ENCODE peak calls at places on chromosomes 7 and 10, in six cellular contexts. One of them, this sample, is unnamed.

GRCh38 chr10:117457071-117457810 is 82.0 kb upstream of the PDZD8 start:
- DNase-seq in NB4: peak
- DNase-seq in GM12878: no peak
- DNase-seq in endothelial cell of umbilical vein: peak
- DNase-seq in K562: no peak
- DNase-seq in HepG2: no peak
- DNase-seq in this sample: no peak

GRCh38 chr10:55801262-55801661 is 559.8 kb downstream of the ZWINT start:
- DNase-seq in endothelial cell of umbilical vein: no peak
- DNase-seq in GM12878: no peak
- DNase-seq in NB4: no peak
- DNase-seq in K562: no peak
- DNase-seq in HepG2: no peak
- DNase-seq in this sample: no peak

GRCh38 chr7:318476-319266 is 28.7 kb downstream of the FOXL3 start:
- DNase-seq in NB4: no peak
- DNase-seq in HepG2: peak
- DNase-seq in GM12878: no peak
- DNase-seq in K562: no peak
- DNase-seq in endothelial cell of umbilical vein: no peak
- DNase-seq in this sample: no peak

GRCh38 chr7:152968003-152968402 is 208.5 kb downstream of the ACTR3B start:
- DNase-seq in HepG2: no peak
- DNase-seq in K562: no peak
- DNase-seq in endothelial cell of umbilical vein: no peak
- DNase-seq in GM12878: no peak
- DNase-seq in NB4: no peak
- DNase-seq in this sample: no peak

GRCh38 chr10:787933-788651 is 98.6 kb upstream of the DIP2C start:
- DNase-seq in NB4: no peak
- DNase-seq in endothelial cell of umbilical vein: no peak
- DNase-seq in HepG2: no peak
- DNase-seq in GM12878: no peak
- DNase-seq in K562: peak
- DNase-seq in this sample: no peak

GRCh38 chr7:93150200-93150835 is 2.1 kb upstream of the SAMD9L start:
- DNase-seq in K562: no peak
- DNase-seq in HepG2: no peak
- DNase-seq in GM12878: no peak
- DNase-seq in endothelial cell of umbilical vein: no peak
- DNase-seq in NB4: peak
- DNase-seq in this sample: no peak

GRCh38 chr7:29843106-29843505 is 36.8 kb downstream of the WIPF3 start:
- DNase-seq in GM12878: no peak
- DNase-seq in K562: no peak
- DNase-seq in HepG2: no peak
- DNase-seq in endothelial cell of umbilical vein: no peak
- DNase-seq in NB4: no peak
- DNase-seq in this sample: no peak

GRCh38 chr7:102412548-102412947 is 16.4 kb downstream of the PRKRIP1 start:
- DNase-seq in GM12878: no peak
- DNase-seq in HepG2: no peak
- DNase-seq in NB4: peak
- DNase-seq in K562: peak
- DNase-seq in endothelial cell of umbilical vein: peak
- DNase-seq in this sample: peak

GRCh38 chr7:95974108-95974507 is 201.8 kb downstream of the DYNC1I1 start:
- DNase-seq in NB4: no peak
- DNase-seq in K562: no peak
- DNase-seq in GM12878: no peak
- DNase-seq in HepG2: no peak
- DNase-seq in endothelial cell of umbilical vein: no peak
- DNase-seq in this sample: no peak

GRCh38 chr10:97508342-97508741 is 9.6 kb downstream of the UBTD1 start:
- DNase-seq in HepG2: no peak
- DNase-seq in K562: no peak
- DNase-seq in endothelial cell of umbilical vein: peak
- DNase-seq in NB4: no peak
- DNase-seq in GM12878: no peak
- DNase-seq in this sample: no peak

GRCh38 chr10:97509120-97509670 is 10.5 kb downstream of the UBTD1 start:
- DNase-seq in endothelial cell of umbilical vein: no peak
- DNase-seq in NB4: no peak
- DNase-seq in HepG2: no peak
- DNase-seq in K562: no peak
- DNase-seq in GM12878: no peak
- DNase-seq in this sample: no peak

GRCh38 chr10:97514344-97514743 is 15.6 kb downstream of the UBTD1 start:
- DNase-seq in GM12878: no peak
- DNase-seq in endothelial cell of umbilical vein: no peak
- DNase-seq in K562: no peak
- DNase-seq in NB4: no peak
- DNase-seq in HepG2: no peak
- DNase-seq in this sample: no peak

GRCh38 chr10:97510686-97511085 is 12.0 kb downstream of the UBTD1 start:
- DNase-seq in GM12878: no peak
- DNase-seq in K562: no peak
- DNase-seq in HepG2: no peak
- DNase-seq in endothelial cell of umbilical vein: no peak
- DNase-seq in NB4: no peak
- DNase-seq in this sample: no peak

DNA sequence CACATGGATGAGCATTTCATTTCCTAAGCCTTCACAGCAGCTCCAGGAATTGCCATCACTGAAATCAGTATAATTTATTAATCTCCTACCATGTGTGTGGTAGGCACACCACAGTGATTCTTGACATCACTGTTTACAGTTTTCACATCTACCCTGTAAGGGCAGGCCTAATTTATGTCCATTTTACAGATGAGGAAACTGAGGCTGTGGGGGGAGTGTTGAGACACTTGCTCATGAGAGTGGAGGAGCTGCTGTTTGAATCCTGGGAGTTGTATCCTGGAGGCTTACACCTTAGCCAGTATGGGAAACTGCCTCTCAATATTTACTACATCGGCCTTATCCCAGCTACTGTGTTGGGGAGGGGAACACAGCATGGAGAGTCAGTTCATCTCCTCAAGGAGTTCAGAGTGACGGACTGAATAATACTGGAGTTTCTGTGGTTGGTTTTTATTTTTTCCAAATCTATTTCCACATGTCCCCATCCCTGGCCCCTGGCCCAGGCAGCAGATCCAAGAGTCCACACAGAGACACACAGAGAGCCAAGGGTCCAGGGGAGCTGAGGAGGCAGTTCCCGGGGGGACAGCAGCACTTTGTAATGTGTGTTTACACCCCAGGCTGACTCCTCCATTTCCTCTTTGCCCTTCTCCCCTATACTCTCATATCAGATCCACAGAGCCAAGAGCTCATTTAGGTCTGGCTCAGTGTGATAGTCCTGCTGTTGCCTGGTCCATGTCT is 13.2 kb downstream of the UBTD1 start:
- DNase-seq in K562: no peak
- DNase-seq in NB4: no peak
- DNase-seq in GM12878: no peak
- DNase-seq in endothelial cell of umbilical vein: no peak
- DNase-seq in HepG2: no peak
- DNase-seq in this sample: no peak
- TF ChIP-seq MYC in K562: no peak
- TF ChIP-seq MYC in NB4: no peak
- TF ChIP-seq MYC in GM12878: no peak
- TF ChIP-seq MYC in endothelial cell of umbilical vein: no peak
- TF ChIP-seq MYC in HepG2: no peak
- TF ChIP-seq MYC in this sample: no peak

GRCh38 chr7:5627745-5628547 is 153.5 kb downstream of the RNF216 start:
- DNase-seq in HepG2: no peak
- DNase-seq in GM12878: no peak
- DNase-seq in endothelial cell of umbilical vein: no peak
- DNase-seq in NB4: peak
- DNase-seq in K562: no peak
- DNase-seq in this sample: no peak

GRCh38 chr7:5622746-5623145 is 158.7 kb downstream of the RNF216 start:
- DNase-seq in K562: no peak
- DNase-seq in GM12878: no peak
- DNase-seq in endothelial cell of umbilical vein: no peak
- DNase-seq in NB4: no peak
- DNase-seq in HepG2: no peak
- DNase-seq in this sample: no peak

GRCh38 chr7:5624386-5625365 is 156.8 kb downstream of the RNF216 start:
- DNase-seq in NB4: no peak
- DNase-seq in endothelial cell of umbilical vein: no peak
- DNase-seq in K562: no peak
- DNase-seq in GM12878: no peak
- DNase-seq in HepG2: no peak
- DNase-seq in this sample: no peak

GRCh38 chr7:5626456-5626855 is 155.0 kb downstream of the RNF216 start:
- DNase-seq in K562: no peak
- DNase-seq in endothelial cell of umbilical vein: no peak
- DNase-seq in NB4: no peak
- DNase-seq in GM12878: no peak
- DNase-seq in HepG2: no peak
- DNase-seq in this sample: no peak

DNA sequence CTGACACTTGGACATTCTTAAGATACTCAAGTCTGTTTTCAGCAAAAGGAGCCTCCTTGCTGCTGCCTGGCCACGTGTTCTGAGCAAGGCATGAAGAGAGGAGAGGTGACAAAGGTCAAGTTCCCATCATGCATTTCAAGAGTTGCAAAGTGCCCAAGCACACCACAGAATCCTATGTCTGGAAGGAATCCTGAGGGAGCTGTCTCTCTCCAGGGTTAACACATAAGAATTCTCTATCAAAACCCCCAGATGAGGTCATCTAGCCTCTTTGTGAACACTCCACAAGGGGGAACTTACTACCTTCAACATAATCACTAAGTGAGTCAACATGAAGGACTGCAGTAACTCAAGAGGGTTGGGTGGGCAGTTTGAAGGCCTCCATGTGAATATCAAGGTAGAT is 155.5 kb downstream of the RNF216 start:
- DNase-seq in GM12878: no peak
- DNase-seq in HepG2: no peak
- DNase-seq in NB4: peak
- DNase-seq in endothelial cell of umbilical vein: peak
- DNase-seq in K562: peak
- DNase-seq in this sample: peak
- TF ChIP-seq CTCF in GM12878: no peak
- TF ChIP-seq CTCF in HepG2: no peak
- TF ChIP-seq CTCF in NB4: no peak
- TF ChIP-seq CTCF in endothelial cell of umbilical vein: no peak
- TF ChIP-seq CTCF in K562: no peak
- TF ChIP-seq CTCF in this sample: no peak

GRCh38 chr10:78700413-78700812 is 368.4 kb upstream of the ZMIZ1 start:
- DNase-seq in K562: no peak
- DNase-seq in NB4: peak
- DNase-seq in HepG2: no peak
- DNase-seq in GM12878: no peak
- DNase-seq in endothelial cell of umbilical vein: peak
- DNase-seq in this sample: no peak

GRCh38 chr10:78695846-78696245 is 372.9 kb upstream of the ZMIZ1 start:
- DNase-seq in NB4: no peak
- DNase-seq in GM12878: no peak
- DNase-seq in endothelial cell of umbilical vein: no peak
- DNase-seq in K562: no peak
- DNase-seq in HepG2: no peak
- DNase-seq in this sample: no peak

GRCh38 chr10:78703581-78703980 is 365.2 kb upstream of the ZMIZ1 start:
- DNase-seq in endothelial cell of umbilical vein: peak
- DNase-seq in GM12878: no peak
- DNase-seq in HepG2: no peak
- DNase-seq in NB4: no peak
- DNase-seq in K562: no peak
- DNase-seq in this sample: no peak

GRCh38 chr10:78696791-78697420 is 371.9 kb upstream of the ZMIZ1 start:
- DNase-seq in NB4: no peak
- DNase-seq in endothelial cell of umbilical vein: no peak
- DNase-seq in GM12878: no peak
- DNase-seq in K562: no peak
- DNase-seq in HepG2: no peak
- DNase-seq in this sample: no peak

DNA sequence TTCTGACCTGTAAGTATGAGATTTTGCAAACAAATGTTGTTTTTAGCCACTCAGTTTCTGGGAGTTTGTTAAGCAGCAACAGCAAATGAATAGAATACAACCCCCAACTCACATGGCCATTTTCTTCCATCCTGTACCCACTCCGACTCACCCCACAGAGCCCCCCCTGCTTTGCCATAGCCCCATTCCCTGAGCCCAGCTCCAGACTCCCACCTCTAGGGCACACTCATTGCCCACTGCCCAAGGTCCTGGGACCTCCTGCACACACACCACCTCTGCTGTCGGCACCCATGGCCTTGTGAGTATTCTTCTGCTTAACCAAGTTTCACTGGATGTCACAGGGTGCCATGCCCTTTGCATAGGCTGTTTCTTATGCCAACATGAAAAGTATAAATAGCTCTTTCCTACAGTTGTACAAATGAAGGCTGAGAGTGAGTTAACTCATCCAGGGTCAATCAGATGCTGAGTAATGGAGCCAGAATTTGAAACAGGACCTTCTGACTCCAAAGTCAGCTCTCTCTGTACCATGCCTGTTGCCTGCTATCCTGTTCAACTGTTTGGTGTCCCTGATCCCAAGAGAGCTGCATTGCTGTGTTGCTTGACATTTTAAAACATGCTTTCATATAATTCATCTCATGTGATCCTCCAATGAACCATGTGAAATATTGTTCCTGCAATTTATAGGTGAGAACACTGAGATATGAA is 367.8 kb upstream of the ZMIZ1 start:
- DNase-seq in GM12878: no peak
- DNase-seq in NB4: no peak
- DNase-seq in K562: no peak
- DNase-seq in endothelial cell of umbilical vein: no peak
- DNase-seq in HepG2: no peak
- DNase-seq in this sample: no peak
- TF ChIP-seq MYC in GM12878: no peak
- TF ChIP-seq MYC in NB4: no peak
- TF ChIP-seq MYC in K562: no peak
- TF ChIP-seq MYC in endothelial cell of umbilical vein: no peak
- TF ChIP-seq MYC in HepG2: no peak
- TF ChIP-seq MYC in this sample: no peak

DNA sequence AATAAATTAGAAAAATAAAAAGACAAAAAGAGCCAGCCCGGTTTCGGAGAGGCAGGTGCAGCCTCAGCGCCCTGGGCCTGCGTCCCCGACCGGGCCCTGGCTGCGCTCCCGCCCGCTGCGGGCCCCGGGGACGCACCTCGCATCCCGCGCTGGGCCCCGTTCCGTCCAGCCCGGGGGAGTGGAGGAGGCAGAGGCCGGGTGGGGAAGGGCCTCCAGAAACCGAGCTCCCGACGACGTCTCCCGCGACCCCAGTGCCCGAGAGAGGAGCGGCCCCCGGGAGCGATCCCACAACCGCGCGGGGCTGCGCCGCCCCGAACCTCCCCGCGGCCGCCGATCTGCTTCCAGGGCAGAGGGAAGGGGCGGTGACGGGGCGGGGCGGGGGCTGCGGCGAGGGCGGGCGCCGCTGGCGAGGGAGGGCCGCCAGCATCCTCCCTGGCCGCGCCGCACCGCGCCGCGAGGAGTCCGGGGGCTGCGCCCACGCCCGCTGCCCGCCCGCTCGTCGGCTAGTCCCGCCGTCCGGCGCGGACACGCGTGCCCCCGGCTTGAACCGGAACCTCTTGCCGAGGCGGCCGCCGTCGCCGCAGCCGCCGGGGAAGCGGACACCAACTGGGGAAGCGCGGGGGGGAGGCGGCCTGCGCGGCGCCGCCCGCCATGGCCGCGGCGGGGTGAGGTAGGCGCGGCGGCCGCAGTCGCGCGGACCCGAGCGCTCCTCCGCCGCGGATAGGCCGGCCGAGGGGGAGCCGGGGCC is at the start of gene CCNY:
- DNase-seq in GM12878: no peak
- DNase-seq in K562: peak
- DNase-seq in endothelial cell of umbilical vein: peak
- DNase-seq in NB4: peak
- DNase-seq in HepG2: peak
- DNase-seq in this sample: peak
- TF ChIP-seq CTCF in GM12878: no peak
- TF ChIP-seq CTCF in K562: no peak
- TF ChIP-seq CTCF in endothelial cell of umbilical vein: no peak
- TF ChIP-seq CTCF in NB4: no peak
- TF ChIP-seq CTCF in HepG2: peak
- TF ChIP-seq CTCF in this sample: no peak